ENCODE peak calls at places on chromosomes 1 and 21, in five cellular contexts. A is body of pancreas, V is A673, C is left lung, D is gastrocnemius medialis. U is an unnamed sample. For H3K4me1, the result is how much of the 10 kb centered on the place peaks cover.

GRCh38 chr1:68269637-68270430 is 37.5 kb upstream of the WLS start:
- DNase-seq in A (no peak), V (no peak), C (no peak), D (no peak), U (peak)

GRCh38 chr1:95096218-95096841 is 20.8 kb upstream of the TLCD4 start:
- DNase-seq in A (no peak), V (no peak), C (no peak), D (peak), U (no peak)

GRCh38 chr1:209150114-209150513 is 433.4 kb upstream of the CAMK1G start:
- DNase-seq in A (no peak), V (peak), C (no peak), D (no peak), U (peak)

GRCh38 chr1:183090386-183091006 is 67.3 kb downstream of the LAMC1 start:
- DNase-seq in A (peak), V (peak), C (no peak), D (peak), U (peak)

GRCh38 chr1:153220606-153221303 is 3.4 kb downstream of the PRR9 start:
- DNase-seq in A (no peak), V (peak), C (no peak), D (no peak), U (no peak)

GRCh38 chr1:224435318-224435763 is 744 bp upstream of the WDR26 start:
- DNase-seq in A (no peak), V (peak), C (no peak), D (peak), U (peak)

GRCh38 chr1:114310771-114311251 is 157.1 kb upstream of the SYT6 start:
- DNase-seq in A (no peak), V (no peak), C (no peak), D (no peak), U (peak)

GRCh38 chr1:30600258-30600657 is 123.1 kb downstream of the MATN1 start:
- DNase-seq in A (no peak), V (no peak), C (no peak), D (no peak), U (no peak)

GRCh38 chr1:230291731-230292620 is 134.2 kb downstream of the PGBD5 start:
- DNase-seq in A (no peak), V (no peak), C (peak), D (peak), U (no peak)

GRCh38 chr1:160413716-160414115 is 13.4 kb downstream of the VANGL2 start:
- DNase-seq in A (no peak), V (no peak), C (no peak), D (no peak), U (no peak)

GRCh38 chr1:172489847-172490246 is 43.1 kb upstream of the SUCO start:
- DNase-seq in A (no peak), V (no peak), C (no peak), D (no peak), U (no peak)

GRCh38 chr1:24535021-24535424 is 20.9 kb upstream of the NCMAP start:
- DNase-seq in A (no peak), V (no peak), C (no peak), D (no peak), U (no peak)

GRCh38 chr1:162189345-162189744 is 119.9 kb downstream of the NOS1AP start:
- DNase-seq in A (no peak), V (no peak), C (no peak), D (no peak), U (no peak)

GRCh38 chr1:11985851-11986250 is 5.6 kb downstream of the MFN2 start:
- DNase-seq in A (no peak), V (peak), C (no peak), D (no peak), U (peak)

GRCh38 chr1:114585221-114585620 is 3.8 kb upstream of the BCAS2 start:
- DNase-seq in A (no peak), V (no peak), C (no peak), D (no peak), U (peak)

GRCh38 chr1:163203561-163203960 is 845 bp upstream of the RGS5 start:
- DNase-seq in A (no peak), V (no peak), C (no peak), D (no peak), U (peak)

GRCh38 chr1:94143173-94143808 is 22.3 kb upstream of the ABCA4 start:
- DNase-seq in A (no peak), V (no peak), C (no peak), D (no peak), U (no peak)

GRCh38 chr1:84997667-84998600 is 1.0 kb upstream of the MCOLN2 start:
- DNase-seq in A (no peak), V (peak), C (peak), D (no peak), U (peak)

GRCh38 chr1:55635856-55636255 is 420.7 kb upstream of the USP24 start:
- DNase-seq in A (no peak), V (no peak), C (no peak), D (no peak), U (peak)

GRCh38 chr1:99919221-99919620 is 50.6 kb upstream of the SLC35A3 start:
- DNase-seq in A (no peak), V (no peak), C (no peak), D (no peak), U (no peak)

GRCh38 chr1:206012086-206012859 is 9.1 kb upstream of the RAB7B start:
- DNase-seq in A (peak), V (peak), C (peak), D (peak), U (no peak)

GRCh38 chr1:154220970-154221814 is 437 bp downstream of the UBAP2L start:
- DNase-seq in A (peak), V (peak), C (peak), D (peak), U (no peak)

GRCh38 chr1:99850458-99850974 is 355 bp downstream of the AGL start:
- DNase-seq in A (peak), V (peak), C (no peak), D (no peak), U (no peak)

GRCh38 chr1:47627471-47628370 is 189.9 kb downstream of the FOXD2 start:
- DNase-seq in A (no peak), V (no peak), C (no peak), D (peak), U (no peak)

GRCh38 chr1:17194981-17195528 is 9.9 kb upstream of the PADI1 start:
- DNase-seq in A (no peak), V (no peak), C (no peak), D (no peak), U (no peak)

GRCh38 chr21:46153259-46154154 is 1.9 kb downstream of the FTCD start:
- DNase-seq in A (peak), V (peak), C (peak), D (peak), U (no peak)

GRCh38 chr1:207997486-207998268 is 86.8 kb upstream of the CD34 start:
- DNase-seq in A (peak), V (peak), C (no peak), D (peak), U (peak)

GRCh38 chr1:52386458-52386857 is 17.8 kb downstream of the ORC1 start:
- DNase-seq in A (no peak), V (peak), C (no peak), D (no peak), U (no peak)

GRCh38 chr1:17472814-17473213 is 33.3 kb upstream of the RCC2 start:
- DNase-seq in A (no peak), V (no peak), C (no peak), D (no peak), U (no peak)

GRCh38 chr21:18603246-18603645 is 199.7 kb upstream of the TMPRSS15 start:
- DNase-seq in A (no peak), V (no peak), C (no peak), D (no peak), U (no peak)

GRCh38 chr1:94927405-94928175 is 680 bp upstream of the CNN3 start:
- DNase-seq in A (peak), V (peak), C (no peak), D (no peak), U (peak)

GRCh38 chr1:112386024-112386723 is 9.8 kb upstream of the CTTNBP2NL start:
- DNase-seq in A (no peak), V (no peak), C (no peak), D (no peak), U (no peak)

GRCh38 chr1:54885863-54886723 is 902 bp downstream of the DHCR24 start:
- DNase-seq in A (peak), V (peak), C (no peak), D (no peak), U (peak)

DNA sequence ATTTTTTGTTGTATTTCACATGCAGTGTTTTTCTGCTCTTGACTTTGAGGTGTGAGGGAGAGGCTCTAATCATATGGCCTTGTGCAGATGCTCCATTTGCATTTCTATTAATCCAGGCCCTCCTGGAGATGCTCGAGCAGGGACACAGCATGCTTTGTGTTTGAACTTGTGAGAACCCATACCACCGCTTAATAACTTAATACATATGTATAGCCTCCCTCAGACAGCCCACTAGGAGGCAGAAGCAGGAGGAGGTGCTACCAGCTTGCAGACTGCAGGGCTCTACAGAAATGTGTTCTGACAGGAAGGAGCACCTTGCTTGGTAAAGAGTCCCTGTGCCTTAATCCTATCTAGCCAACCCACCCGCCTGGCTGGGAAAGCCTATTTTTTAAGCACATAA is 155.2 kb downstream of the BARHL2 start:
- DNase-seq in A (no peak), V (peak), C (no peak), D (no peak), U (no peak)
- TF ChIP-seq CTCF in A (no peak), V (peak), C (no peak), D (no peak), U (no peak)

DNA sequence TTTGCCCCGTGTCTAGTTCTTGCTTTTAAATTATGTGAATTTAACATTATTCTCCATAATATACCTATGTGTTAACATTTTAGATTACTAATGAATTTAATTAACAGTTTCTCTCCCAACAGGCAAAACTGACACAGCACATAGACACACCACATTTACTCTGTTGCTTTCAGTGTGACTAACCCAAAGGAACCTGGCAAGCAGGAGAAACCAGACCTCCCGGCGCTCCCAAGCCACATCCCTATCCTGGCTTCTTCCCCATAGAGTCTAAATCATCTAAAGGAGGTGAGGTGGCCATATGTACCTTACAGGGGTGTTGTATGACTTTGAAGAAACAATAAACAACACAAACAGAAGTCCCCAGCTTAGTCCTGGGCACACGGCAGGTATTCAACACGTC is 69.2 kb downstream of the CAPZB start:
- DNase-seq in A (no peak), V (no peak), C (no peak), D (no peak), U (no peak)
- H3K4me1 ChIP-seq in A (under half), V (under half), C (under half), D (half or more), U (under half)

GRCh38 chr1:97190326-97190725 is 468.7 kb downstream of the PTBP2 start:
- DNase-seq in A (no peak), V (no peak), C (no peak), D (no peak), U (peak)

GRCh38 chr1:97196825-97197516 is 475.4 kb downstream of the PTBP2 start:
- DNase-seq in A (no peak), V (peak), C (no peak), D (no peak), U (no peak)

GRCh38 chr1:97192872-97193572 is 471.4 kb downstream of the PTBP2 start:
- DNase-seq in A (peak), V (no peak), C (no peak), D (no peak), U (peak)
- TF ChIP-seq CTCF in A (no peak), V (no peak), C (no peak), D (no peak), U (peak)

GRCh38 chr1:234931404-234931973 is 197.1 kb downstream of the TOMM20 start:
- DNase-seq in A (no peak), V (no peak), C (no peak), D (no peak), U (no peak)

GRCh38 chr1:234932106-234932505 is 196.5 kb downstream of the TOMM20 start:
- DNase-seq in A (peak), V (no peak), C (no peak), D (no peak), U (no peak)

GRCh38 chr1:234933031-234933430 is 195.6 kb downstream of the TOMM20 start:
- DNase-seq in A (peak), V (no peak), C (no peak), D (no peak), U (no peak)

GRCh38 chr1:234933475-234933874 is 195.2 kb downstream of the TOMM20 start:
- DNase-seq in A (peak), V (no peak), C (peak), D (peak), U (peak)

DNA sequence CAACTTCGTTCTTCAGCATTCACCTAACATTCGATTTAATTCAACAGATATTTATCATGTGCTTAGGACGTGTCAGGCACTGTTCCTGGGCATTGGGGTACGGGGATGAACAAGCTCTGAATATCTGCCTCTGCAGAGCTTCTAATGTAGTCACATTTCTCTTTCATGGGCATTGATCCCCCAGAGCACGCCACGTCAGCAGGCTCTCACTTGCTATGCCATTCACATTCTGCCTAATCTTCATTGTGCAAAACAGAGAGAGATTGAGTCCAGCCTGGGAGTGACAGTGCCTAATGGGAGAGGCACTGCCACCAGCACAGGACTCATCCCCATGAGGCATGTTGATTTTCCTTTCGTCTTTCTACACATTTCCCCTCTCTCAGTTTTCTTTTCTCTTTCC is 196.1 kb downstream of the TOMM20 start:
- DNase-seq in A (no peak), V (no peak), C (no peak), D (no peak), U (no peak)
- H3K4me1 ChIP-seq in A (under half), V (under half), C (under half), D (under half), U (under half)

GRCh38 chr1:2429780-2430591 is 17.6 kb upstream of the PEX10 start:
- DNase-seq in A (no peak), V (no peak), C (no peak), D (no peak), U (no peak)
- TF ChIP-seq CTCF in A (no peak), V (peak), C (peak), D (no peak), U (no peak)

GRCh38 chr1:204464174-204464573 is 30.4 kb downstream of the PIK3C2B start:
- DNase-seq in A (no peak), V (no peak), C (no peak), D (no peak), U (no peak)
- H3K4me1 ChIP-seq in A (under half), V (half or more), C (under half), D (half or more), U (under half)

GRCh38 chr1:70866522-70867256 is 180.9 kb downstream of the PTGER3 start:
- DNase-seq in A (peak), V (no peak), C (no peak), D (no peak), U (no peak)
- TF ChIP-seq CTCF in A (peak), V (peak), C (no peak), D (no peak), U (no peak)

U was measured in astrocyte.